ENCODE peak calls at places on chromosomes 2 and 18, in six cellular contexts. Y is endothelial cell; Z is CD8-positive, alpha-beta memory T cell; D is progenitor cell of endocrine pancreas; X is head of caudate nucleus; Q is fibroblast of the aortic adventitia. R is an unnamed sample.

GRCh38 chr2:161992526-161992925 is 81.5 kb downstream of the DPP4 start:
- DNase-seq in D (no peak), Q (no peak), Z (no peak), X (no peak), Y (no peak), R (no peak)

GRCh38 chr2:202610367-202610766 is 24.4 kb upstream of the FAM117B start:
- DNase-seq in Y (no peak), X (no peak), Q (no peak), D (no peak), Z (no peak), R (no peak)

GRCh38 chr2:189178726-189179606 is 595 bp downstream of the COL5A2 start:
- DNase-seq in Z (no peak), X (no peak), Y (peak), D (no peak), Q (peak), R (peak)

GRCh38 chr2:128420131-128420530 is 101.5 kb upstream of the HS6ST1 start:
- DNase-seq in X (no peak), Y (no peak), Q (no peak), Z (no peak), D (peak), R (no peak)

GRCh38 chr2:239322414-239323086 is 78.3 kb downstream of the HDAC4 start:
- DNase-seq in Z (no peak), Q (peak), Y (no peak), X (no peak), D (no peak), R (no peak)

GRCh38 chr2:67871696-67872320 is 191.0 kb downstream of the C1D start:
- DNase-seq in X (no peak), Y (no peak), Z (no peak), Q (peak), D (no peak), R (no peak)

GRCh38 chr2:27042159-27042661 is 9.3 kb upstream of the AGBL5 start:
- DNase-seq in X (no peak), D (no peak), Z (no peak), Q (no peak), Y (no peak), R (no peak)

GRCh38 chr2:60551241-60552095 is 2.0 kb downstream of the BCL11A start:
- DNase-seq in Q (no peak), D (no peak), X (no peak), Y (peak), Z (no peak), R (no peak)

GRCh38 chr2:102235491-102235890 is 48.7 kb downstream of the IL1RL2 start:
- DNase-seq in Y (peak), Z (peak), Q (no peak), X (no peak), D (no peak), R (no peak)

GRCh38 chr2:27296466-27296865 is 11.8 kb downstream of the UCN start:
- DNase-seq in X (no peak), Z (no peak), Q (peak), Y (no peak), D (no peak), R (no peak)

GRCh38 chr2:219769044-219770030 is 141.9 kb downstream of the SLC4A3 start:
- DNase-seq in Z (no peak), D (no peak), X (no peak), Q (peak), Y (no peak), R (no peak)

GRCh38 chr2:186702499-186702898 is 8.6 kb downstream of the FAM171B start:
- DNase-seq in Q (no peak), Y (no peak), X (no peak), Z (no peak), D (no peak), R (no peak)

GRCh38 chr2:122326448-122326847 is 571.0 kb downstream of the TSN start:
- DNase-seq in Y (no peak), Z (no peak), D (no peak), Q (no peak), X (no peak), R (no peak)

GRCh38 chr18:75170022-75170789 is 38.7 kb downstream of the PTGR3 start:
- DNase-seq in Y (no peak), Q (no peak), X (no peak), Z (no peak), D (no peak), R (no peak)

GRCh38 chr18:7931763-7932162 is 364.6 kb downstream of the PTPRM start:
- DNase-seq in Y (no peak), Q (no peak), D (no peak), X (no peak), Z (no peak), R (no peak)

GRCh38 chr2:150681120-150681796 is 193.8 kb upstream of the RND3 start:
- DNase-seq in X (no peak), D (no peak), Y (no peak), Q (peak), Z (no peak), R (no peak)

GRCh38 chr2:132521321-132521720 is 104.7 kb downstream of the GPR39 start:
- DNase-seq in Y (no peak), X (no peak), Z (no peak), Q (no peak), D (no peak), R (no peak)

GRCh38 chr2:204109681-204110080 is 173.1 kb downstream of the ICOS start:
- DNase-seq in X (no peak), D (no peak), Q (no peak), Y (no peak), Z (no peak), R (no peak)

GRCh38 chr2:19819097-19820065 is 82.4 kb downstream of the TTC32 start:
- DNase-seq in X (no peak), Z (no peak), Y (no peak), D (no peak), Q (peak), R (no peak)